ENCODE peak calls at places on chromosome 21, in nine cellular contexts. One of them, this sample, is unnamed.

GRCh38 chr21:44955803-44956175 is 16.0 kb downstream of the SLX9 start:
- DNase-seq in AG09319: no peak
- DNase-seq in OCI-LY7: no peak
- DNase-seq in A549: no peak
- DNase-seq in lower leg skin: no peak
- DNase-seq in heart left ventricle: no peak
- DNase-seq in CD8-positive, alpha-beta T cell: no peak
- DNase-seq in endothelial cell: no peak
- DNase-seq in AG04450: no peak
- DNase-seq in this sample: no peak

GRCh38 chr21:45334134-45334533 is 46.4 kb upstream of the POFUT2 start:
- DNase-seq in AG09319: no peak
- DNase-seq in OCI-LY7: no peak
- DNase-seq in A549: no peak
- DNase-seq in lower leg skin: no peak
- DNase-seq in heart left ventricle: no peak
- DNase-seq in CD8-positive, alpha-beta T cell: no peak
- DNase-seq in endothelial cell: no peak
- DNase-seq in AG04450: no peak
- DNase-seq in this sample: no peak

GRCh38 chr21:34593423-34593822 is 21.5 kb downstream of the RCAN1 start:
- DNase-seq in AG09319: no peak
- DNase-seq in OCI-LY7: no peak
- DNase-seq in A549: no peak
- DNase-seq in lower leg skin: no peak
- DNase-seq in heart left ventricle: no peak
- DNase-seq in CD8-positive, alpha-beta T cell: no peak
- DNase-seq in endothelial cell: no peak
- DNase-seq in AG04450: no peak
- DNase-seq in this sample: no peak

GRCh38 chr21:16532841-16533240 is 803.1 kb downstream of the USP25 start:
- DNase-seq in AG09319: no peak
- DNase-seq in OCI-LY7: no peak
- DNase-seq in A549: no peak
- DNase-seq in lower leg skin: no peak
- DNase-seq in heart left ventricle: no peak
- DNase-seq in CD8-positive, alpha-beta T cell: no peak
- DNase-seq in endothelial cell: no peak
- DNase-seq in AG04450: no peak
- DNase-seq in this sample: no peak

GRCh38 chr21:29382029-29382654 is 83.4 kb downstream of the BACH1 start:
- DNase-seq in AG09319: no peak
- DNase-seq in OCI-LY7: no peak
- DNase-seq in A549: peak
- DNase-seq in lower leg skin: no peak
- DNase-seq in heart left ventricle: no peak
- DNase-seq in CD8-positive, alpha-beta T cell: no peak
- DNase-seq in endothelial cell: no peak
- DNase-seq in AG04450: no peak
- DNase-seq in this sample: no peak

GRCh38 chr21:46124083-46124925 is 26.4 kb downstream of the COL6A2 start:
- DNase-seq in AG09319: no peak
- DNase-seq in OCI-LY7: no peak
- DNase-seq in A549: no peak
- DNase-seq in lower leg skin: no peak
- DNase-seq in heart left ventricle: peak
- DNase-seq in CD8-positive, alpha-beta T cell: no peak
- DNase-seq in endothelial cell: peak
- DNase-seq in AG04450: no peak
- DNase-seq in this sample: no peak

GRCh38 chr21:21188513-21189188 is 190.4 kb downstream of the NCAM2 start:
- DNase-seq in AG09319: no peak
- DNase-seq in OCI-LY7: no peak
- DNase-seq in A549: no peak
- DNase-seq in lower leg skin: no peak
- DNase-seq in heart left ventricle: no peak
- DNase-seq in CD8-positive, alpha-beta T cell: no peak
- DNase-seq in endothelial cell: no peak
- DNase-seq in AG04450: no peak
- DNase-seq in this sample: no peak

GRCh38 chr21:15667824-15668223 is 62.0 kb upstream of the USP25 start:
- DNase-seq in AG09319: no peak
- DNase-seq in OCI-LY7: no peak
- DNase-seq in A549: no peak
- DNase-seq in lower leg skin: no peak
- DNase-seq in heart left ventricle: no peak
- DNase-seq in CD8-positive, alpha-beta T cell: no peak
- DNase-seq in endothelial cell: no peak
- DNase-seq in AG04450: no peak
- DNase-seq in this sample: no peak

GRCh38 chr21:46284722-46285121 is 689 bp downstream of the MCM3AP start:
- DNase-seq in AG09319: no peak
- DNase-seq in OCI-LY7: no peak
- DNase-seq in A549: no peak
- DNase-seq in lower leg skin: no peak
- DNase-seq in heart left ventricle: no peak
- DNase-seq in CD8-positive, alpha-beta T cell: no peak
- DNase-seq in endothelial cell: no peak
- DNase-seq in AG04450: no peak
- DNase-seq in this sample: no peak

GRCh38 chr21:39141502-39141901 is 41.7 kb downstream of the PSMG1 start:
- DNase-seq in AG09319: no peak
- DNase-seq in OCI-LY7: no peak
- DNase-seq in A549: no peak
- DNase-seq in lower leg skin: no peak
- DNase-seq in heart left ventricle: no peak
- DNase-seq in CD8-positive, alpha-beta T cell: no peak
- DNase-seq in endothelial cell: no peak
- DNase-seq in AG04450: peak
- DNase-seq in this sample: no peak

GRCh38 chr21:26405735-26406361 is 167.2 kb downstream of the CYYR1 start:
- DNase-seq in AG09319: peak
- DNase-seq in OCI-LY7: no peak
- DNase-seq in A549: peak
- DNase-seq in lower leg skin: no peak
- DNase-seq in heart left ventricle: no peak
- DNase-seq in CD8-positive, alpha-beta T cell: no peak
- DNase-seq in endothelial cell: no peak
- DNase-seq in AG04450: peak
- DNase-seq in this sample: peak

GRCh38 chr21:17441370-17441769 is 71.5 kb upstream of the CXADR start:
- DNase-seq in AG09319: no peak
- DNase-seq in OCI-LY7: no peak
- DNase-seq in A549: no peak
- DNase-seq in lower leg skin: peak
- DNase-seq in heart left ventricle: no peak
- DNase-seq in CD8-positive, alpha-beta T cell: no peak
- DNase-seq in endothelial cell: no peak
- DNase-seq in AG04450: no peak
- DNase-seq in this sample: no peak

GRCh38 chr21:38561613-38562012 is 63.3 kb upstream of the ERG start:
- DNase-seq in AG09319: no peak
- DNase-seq in OCI-LY7: no peak
- DNase-seq in A549: no peak
- DNase-seq in lower leg skin: no peak
- DNase-seq in heart left ventricle: no peak
- DNase-seq in CD8-positive, alpha-beta T cell: no peak
- DNase-seq in endothelial cell: no peak
- DNase-seq in AG04450: no peak
- DNase-seq in this sample: no peak

GRCh38 chr21:43331962-43332458 is 94.9 kb downstream of the SIK1 start:
- DNase-seq in AG09319: no peak
- DNase-seq in OCI-LY7: no peak
- DNase-seq in A549: peak
- DNase-seq in lower leg skin: no peak
- DNase-seq in heart left ventricle: no peak
- DNase-seq in CD8-positive, alpha-beta T cell: no peak
- DNase-seq in endothelial cell: no peak
- DNase-seq in AG04450: peak
- DNase-seq in this sample: no peak

DNA sequence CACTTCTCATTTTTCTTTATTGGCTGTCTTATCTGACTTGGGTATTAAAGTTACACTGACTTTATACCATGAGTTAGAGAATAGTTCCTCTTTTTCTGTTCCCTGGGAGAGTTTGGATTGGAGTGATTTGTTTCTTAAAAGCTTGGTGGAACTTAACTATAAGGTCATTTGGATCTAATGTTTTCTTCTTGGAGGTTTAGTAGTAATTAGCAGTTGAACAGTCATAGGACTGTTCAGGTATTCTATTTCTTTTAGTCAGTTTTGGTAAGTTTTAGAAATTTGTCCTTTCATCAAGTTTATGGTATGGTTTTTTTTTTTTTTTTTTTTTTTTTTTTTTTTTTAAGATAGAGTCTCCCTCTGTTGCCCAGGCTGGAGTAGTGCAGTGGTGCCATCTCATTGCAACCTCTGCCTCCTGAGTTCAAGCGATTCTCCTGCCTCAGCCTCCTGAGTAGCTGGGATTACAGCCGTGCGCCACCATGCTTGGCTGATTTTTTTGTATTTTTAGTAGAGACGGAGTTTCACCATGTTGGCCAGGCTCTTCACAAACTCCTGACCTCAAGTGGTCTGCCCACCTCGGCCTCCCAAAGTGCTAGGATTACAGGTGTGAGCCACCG is 6.3 kb downstream of the TTC3 start:
- DNase-seq in AG09319: no peak
- DNase-seq in OCI-LY7: peak
- DNase-seq in A549: no peak
- DNase-seq in lower leg skin: no peak
- DNase-seq in heart left ventricle: no peak
- DNase-seq in CD8-positive, alpha-beta T cell: no peak
- DNase-seq in endothelial cell: no peak
- DNase-seq in AG04450: no peak
- DNase-seq in this sample: no peak
- TF ChIP-seq CTCF in AG09319: peak
- TF ChIP-seq CTCF in OCI-LY7: peak
- TF ChIP-seq CTCF in A549: no peak
- TF ChIP-seq CTCF in lower leg skin: no peak
- TF ChIP-seq CTCF in heart left ventricle: no peak
- TF ChIP-seq CTCF in CD8-positive, alpha-beta T cell: peak
- TF ChIP-seq CTCF in endothelial cell: peak
- TF ChIP-seq CTCF in AG04450: no peak
- TF ChIP-seq CTCF in this sample: peak

GRCh38 chr21:32393677-32394001 is 827 bp upstream of the URB1 start:
- DNase-seq in AG09319: no peak
- DNase-seq in OCI-LY7: no peak
- DNase-seq in A549: no peak
- DNase-seq in lower leg skin: no peak
- DNase-seq in heart left ventricle: no peak
- DNase-seq in CD8-positive, alpha-beta T cell: no peak
- DNase-seq in endothelial cell: no peak
- DNase-seq in AG04450: no peak
- DNase-seq in this sample: no peak
- TF ChIP-seq CTCF in AG09319: no peak
- TF ChIP-seq CTCF in OCI-LY7: no peak
- TF ChIP-seq CTCF in A549: no peak
- TF ChIP-seq CTCF in lower leg skin: no peak
- TF ChIP-seq CTCF in heart left ventricle: no peak
- TF ChIP-seq CTCF in CD8-positive, alpha-beta T cell: no peak
- TF ChIP-seq CTCF in endothelial cell: no peak
- TF ChIP-seq CTCF in AG04450: no peak
- TF ChIP-seq CTCF in this sample: no peak

DNA sequence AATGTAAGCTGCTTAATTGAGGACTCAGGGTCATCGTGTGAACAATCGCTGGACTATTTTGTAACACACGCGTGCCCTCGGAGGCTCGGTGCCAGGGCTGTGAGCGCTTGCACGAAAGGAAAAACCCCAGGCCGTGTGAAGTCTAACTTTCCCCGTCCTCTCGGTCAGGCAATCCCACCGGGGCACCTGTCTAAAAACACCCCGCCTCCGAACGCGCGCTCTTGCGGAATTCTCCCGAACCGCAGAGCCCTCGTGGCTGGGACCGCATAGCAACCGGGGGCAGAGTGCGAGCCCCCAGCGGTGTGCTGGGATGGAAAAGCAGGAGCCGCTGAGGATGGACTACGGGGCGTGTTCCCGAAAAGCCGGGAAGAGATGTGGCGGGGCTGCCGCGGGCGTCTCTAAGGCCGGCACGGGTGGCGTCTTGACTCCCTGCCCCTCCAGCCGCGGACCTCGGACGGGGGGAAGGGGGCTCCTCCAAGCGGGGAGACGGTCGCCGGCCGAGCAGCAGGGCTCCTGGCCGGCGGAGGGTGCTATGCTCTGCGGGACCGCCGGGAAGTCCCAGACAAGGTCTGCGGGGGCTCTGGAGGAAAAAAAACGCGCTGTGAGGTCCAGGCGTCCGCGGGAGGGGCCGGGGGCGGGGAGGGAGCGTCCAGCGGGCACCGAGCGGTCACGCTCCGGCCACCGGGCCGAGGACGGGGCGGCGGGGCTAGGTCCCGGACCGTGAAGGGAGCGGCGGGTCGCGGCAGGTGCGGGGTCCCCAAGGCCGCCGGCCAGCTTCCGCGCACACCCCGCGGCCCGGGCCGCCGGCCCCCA is 936 bp downstream of the ZBTB21 start:
- DNase-seq in AG09319: peak
- DNase-seq in OCI-LY7: peak
- DNase-seq in A549: peak
- DNase-seq in lower leg skin: peak
- DNase-seq in heart left ventricle: peak
- DNase-seq in CD8-positive, alpha-beta T cell: peak
- DNase-seq in endothelial cell: peak
- DNase-seq in AG04450: no peak
- DNase-seq in this sample: peak
- TF ChIP-seq CTCF in AG09319: peak
- TF ChIP-seq CTCF in OCI-LY7: peak
- TF ChIP-seq CTCF in A549: peak
- TF ChIP-seq CTCF in lower leg skin: no peak
- TF ChIP-seq CTCF in heart left ventricle: peak
- TF ChIP-seq CTCF in CD8-positive, alpha-beta T cell: no peak
- TF ChIP-seq CTCF in endothelial cell: no peak
- TF ChIP-seq CTCF in AG04450: peak
- TF ChIP-seq CTCF in this sample: no peak

DNA sequence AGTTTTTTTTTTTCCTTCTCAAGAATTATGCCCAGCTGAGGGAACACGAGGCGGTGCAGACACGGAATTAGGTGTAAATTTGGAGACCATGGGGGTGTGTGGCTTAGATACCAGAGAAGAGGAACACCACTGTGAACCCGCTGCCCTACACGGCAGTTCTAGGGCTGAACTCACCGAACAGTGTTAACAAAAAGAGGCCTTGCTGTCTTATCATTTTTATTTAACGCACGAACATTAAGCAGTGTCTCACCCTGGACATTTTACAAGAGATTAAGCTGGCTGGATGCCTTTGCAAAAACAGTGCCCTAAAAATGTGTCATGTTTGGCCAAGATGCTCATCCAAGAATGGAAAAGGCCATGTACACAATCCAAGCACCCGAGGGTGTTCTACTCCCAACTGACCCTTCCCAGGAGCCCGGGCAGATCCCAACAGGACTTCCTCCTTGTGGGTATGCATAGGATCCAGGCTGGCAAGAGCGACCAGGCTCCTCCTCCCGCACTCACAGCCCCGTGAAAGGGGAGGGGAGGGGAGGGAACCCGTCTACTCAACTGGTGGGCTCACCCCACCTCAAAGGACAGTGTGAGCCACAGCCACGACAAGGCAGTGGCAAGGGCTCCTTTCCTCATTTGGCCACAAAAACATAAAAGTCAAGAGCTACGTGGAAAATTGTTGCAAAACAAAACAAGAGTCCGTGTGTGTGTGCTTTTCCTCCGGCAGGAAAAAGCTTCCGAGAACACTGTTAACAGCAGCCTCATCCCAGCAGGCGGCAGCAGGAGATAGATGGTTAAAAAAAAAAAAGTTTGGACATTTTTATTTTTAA is 20.3 kb downstream of the C2CD2 start:
- DNase-seq in AG09319: no peak
- DNase-seq in OCI-LY7: no peak
- DNase-seq in A549: no peak
- DNase-seq in lower leg skin: no peak
- DNase-seq in heart left ventricle: no peak
- DNase-seq in CD8-positive, alpha-beta T cell: no peak
- DNase-seq in endothelial cell: no peak
- DNase-seq in AG04450: no peak
- DNase-seq in this sample: no peak
- TF ChIP-seq CTCF in AG09319: peak
- TF ChIP-seq CTCF in OCI-LY7: no peak
- TF ChIP-seq CTCF in A549: no peak
- TF ChIP-seq CTCF in lower leg skin: no peak
- TF ChIP-seq CTCF in heart left ventricle: peak
- TF ChIP-seq CTCF in CD8-positive, alpha-beta T cell: no peak
- TF ChIP-seq CTCF in endothelial cell: no peak
- TF ChIP-seq CTCF in AG04450: peak
- TF ChIP-seq CTCF in this sample: no peak

This sample was measured in natural killer cell.